ENCODE peak calls at places on chromosomes 13 and 19, in six cellular contexts. One of them, this sample, is unnamed.

GRCh38 chr19:4216832-4217231 is 12.5 kb upstream of the EBI3 start:
- DNase-seq in activated naive CD4-positive, alpha-beta T cell treated with anti-CD3 and anti-CD28 coated beads, Interleukin-2, amount 50 U/mL, for 16 hours: no peak
- DNase-seq in Calu3: no peak
- DNase-seq in choroid plexus epithelial cell: no peak
- DNase-seq in KG1: no peak
- DNase-seq in neural crest cell: no peak
- DNase-seq in this sample: no peak

GRCh38 chr13:28138756-28139470 is 568 bp downstream of the PAN3 start:
- DNase-seq in activated naive CD4-positive, alpha-beta T cell treated with anti-CD3 and anti-CD28 coated beads, Interleukin-2, amount 50 U/mL, for 16 hours: peak
- DNase-seq in neural crest cell: peak
- DNase-seq in choroid plexus epithelial cell: peak
- DNase-seq in KG1: peak
- DNase-seq in Calu3: peak
- DNase-seq in this sample: peak

GRCh38 chr19:46746281-46746965 is at the start of gene STRN4:
- DNase-seq in choroid plexus epithelial cell: no peak
- DNase-seq in neural crest cell: peak
- DNase-seq in Calu3: peak
- DNase-seq in activated naive CD4-positive, alpha-beta T cell treated with anti-CD3 and anti-CD28 coated beads, Interleukin-2, amount 50 U/mL, for 16 hours: peak
- DNase-seq in KG1: peak
- DNase-seq in this sample: no peak

GRCh38 chr13:36445278-36445677 is 13.0 kb downstream of the CCNA1 start:
- DNase-seq in Calu3: no peak
- DNase-seq in KG1: no peak
- DNase-seq in neural crest cell: no peak
- DNase-seq in choroid plexus epithelial cell: no peak
- DNase-seq in activated naive CD4-positive, alpha-beta T cell treated with anti-CD3 and anti-CD28 coated beads, Interleukin-2, amount 50 U/mL, for 16 hours: no peak
- DNase-seq in this sample: no peak

GRCh38 chr13:39567569-39567968 is 35.4 kb downstream of the LHFPL6 start:
- DNase-seq in activated naive CD4-positive, alpha-beta T cell treated with anti-CD3 and anti-CD28 coated beads, Interleukin-2, amount 50 U/mL, for 16 hours: no peak
- DNase-seq in KG1: no peak
- DNase-seq in neural crest cell: no peak
- DNase-seq in Calu3: no peak
- DNase-seq in choroid plexus epithelial cell: no peak
- DNase-seq in this sample: no peak

GRCh38 chr13:93476175-93476574 is 249.6 kb downstream of the GPC6 start:
- DNase-seq in KG1: no peak
- DNase-seq in Calu3: no peak
- DNase-seq in neural crest cell: no peak
- DNase-seq in choroid plexus epithelial cell: peak
- DNase-seq in activated naive CD4-positive, alpha-beta T cell treated with anti-CD3 and anti-CD28 coated beads, Interleukin-2, amount 50 U/mL, for 16 hours: no peak
- DNase-seq in this sample: no peak

GRCh38 chr19:1112254-1113208 is 8.7 kb downstream of the GPX4 start:
- DNase-seq in neural crest cell: no peak
- DNase-seq in Calu3: no peak
- DNase-seq in KG1: no peak
- DNase-seq in activated naive CD4-positive, alpha-beta T cell treated with anti-CD3 and anti-CD28 coated beads, Interleukin-2, amount 50 U/mL, for 16 hours: no peak
- DNase-seq in choroid plexus epithelial cell: no peak
- DNase-seq in this sample: no peak

GRCh38 chr19:6739884-6740588 is 556 bp downstream of the TRIP10 start:
- DNase-seq in neural crest cell: peak
- DNase-seq in KG1: no peak
- DNase-seq in activated naive CD4-positive, alpha-beta T cell treated with anti-CD3 and anti-CD28 coated beads, Interleukin-2, amount 50 U/mL, for 16 hours: no peak
- DNase-seq in choroid plexus epithelial cell: no peak
- DNase-seq in Calu3: peak
- DNase-seq in this sample: peak

GRCh38 chr13:98169331-98169730 is 7.7 kb downstream of the RNF113B start:
- DNase-seq in activated naive CD4-positive, alpha-beta T cell treated with anti-CD3 and anti-CD28 coated beads, Interleukin-2, amount 50 U/mL, for 16 hours: no peak
- DNase-seq in KG1: no peak
- DNase-seq in Calu3: no peak
- DNase-seq in neural crest cell: no peak
- DNase-seq in choroid plexus epithelial cell: no peak
- DNase-seq in this sample: no peak

This sample was measured in cardiac septum.